ENCODE peak calls at places on chromosomes 6 and 20, in seven cellular contexts. B, L, H, C, X, T and W are unnamed samples. For H3K9me3 and H3K27me3, the result is how much of the 10 kb centered on the place peaks cover.

GRCh38 chr6:169189686-169190085 is 64.0 kb downstream of the THBS2 start:
- DNase-seq in H (no peak), L (no peak), T (no peak), B (no peak), C (no peak), X (no peak), W (no peak)

GRCh38 chr6:90468080-90468479 is 118.8 kb downstream of the MAP3K7 start:
- DNase-seq in X (no peak), B (no peak), L (peak), H (no peak), T (no peak), C (no peak), W (no peak)

GRCh38 chr20:46545077-46545826 is 5.2 kb downstream of the OCSTAMP start:
- DNase-seq in X (no peak), C (no peak), L (no peak), H (no peak), T (no peak), B (no peak), W (no peak)

GRCh38 chr6:5457036-5457435 is 195.7 kb downstream of the FARS2 start:
- DNase-seq in T (no peak), L (peak), H (no peak), X (no peak), B (peak), C (no peak), W (peak)

GRCh38 chr6:104537185-104537584 is 322.5 kb downstream of the HACE1 start:
- DNase-seq in T (no peak), L (peak), X (no peak), C (no peak), B (no peak), H (no peak), W (no peak)

GRCh38 chr6:29016559-29017427 is 11.7 kb upstream of the ZNF311 start:
- DNase-seq in L (peak), H (peak), B (peak), C (peak), X (peak), T (peak), W (peak)

GRCh38 chr6:38244873-38245272 is 394.9 kb downstream of the BTBD9 start:
- DNase-seq in C (no peak), T (no peak), X (no peak), H (no peak), L (no peak), B (no peak), W (no peak)

GRCh38 chr20:32589769-32590168 is 4.6 kb upstream of the NOL4L start:
- DNase-seq in X (no peak), C (no peak), B (no peak), T (no peak), H (no peak), L (no peak), W (no peak)

GRCh38 chr6:6905961-6906518 is 201.7 kb upstream of the RREB1 start:
- DNase-seq in L (no peak), T (no peak), C (no peak), X (no peak), B (no peak), H (no peak), W (no peak)

GRCh38 chr6:3211681-3212080 is 15.8 kb downstream of the TUBB2B start:
- DNase-seq in X (no peak), H (no peak), L (no peak), T (no peak), B (no peak), C (no peak), W (peak)

GRCh38 chr20:24481188-24481587 is 11.8 kb downstream of the SYNDIG1 start:
- DNase-seq in H (no peak), C (no peak), T (no peak), B (no peak), L (no peak), X (no peak), W (no peak)

GRCh38 chr6:81937296-81937937 is 184.9 kb upstream of the TENT5A start:
- DNase-seq in H (peak), X (no peak), L (peak), B (no peak), T (no peak), C (peak), W (no peak)

GRCh38 chr20:56799187-56799586 is 170.1 kb downstream of the TFAP2C start:
- DNase-seq in B (no peak), X (no peak), L (no peak), C (no peak), H (no peak), T (no peak), W (no peak)

GRCh38 chr6:30657454-30657853 is 10.5 kb downstream of the C6orf136 start:
- DNase-seq in L (no peak), B (no peak), C (no peak), H (no peak), X (no peak), T (no peak), W (no peak)

GRCh38 chr20:64226686-64227576 is 28.6 kb upstream of the PCMTD2 start:
- DNase-seq in B (no peak), X (no peak), L (no peak), T (no peak), C (no peak), H (no peak), W (no peak)

GRCh38 chr20:33444797-33445560 is 1.4 kb upstream of the SNTA1 start:
- DNase-seq in L (no peak), H (no peak), T (peak), X (peak), B (peak), C (peak), W (peak)

GRCh38 chr6:83885984-83886383 is 26.5 kb downstream of the CYB5R4 start:
- DNase-seq in C (no peak), L (no peak), B (no peak), T (no peak), H (no peak), X (no peak), W (no peak)

GRCh38 chr6:37518116-37518515 is 18.4 kb upstream of the CCDC167 start:
- DNase-seq in C (no peak), B (no peak), H (no peak), T (no peak), L (no peak), X (no peak), W (no peak)

GRCh38 chr6:78192057-78192456 is 539.2 kb downstream of the MEI4 start:
- DNase-seq in T (no peak), H (no peak), L (no peak), B (no peak), C (no peak), X (no peak), W (no peak)

GRCh38 chr20:11395581-11395980 is 522.1 kb upstream of the BTBD3 start:
- DNase-seq in T (no peak), X (no peak), L (peak), H (no peak), C (no peak), B (no peak), W (no peak)

GRCh38 chr20:2626853-2627541 is 25.4 kb upstream of the NOP56 start:
- DNase-seq in C (peak), B (no peak), T (peak), L (peak), X (no peak), H (peak), W (no peak)

GRCh38 chr6:30781697-30782424 is 37.5 kb upstream of the IER3 start:
- DNase-seq in H (peak), C (peak), X (peak), B (peak), T (peak), L (peak), W (peak)

GRCh38 chr6:22658934-22659333 is 89.6 kb downstream of the HDGFL1 start:
- DNase-seq in C (no peak), X (no peak), L (no peak), B (no peak), H (no peak), T (no peak), W (no peak)

GRCh38 chr6:79461205-79461604 is 76.0 kb downstream of the LCA5 start:
- DNase-seq in C (peak), H (no peak), B (no peak), L (no peak), T (no peak), X (no peak), W (peak)

GRCh38 chr20:37185681-37186080 is 6.3 kb upstream of the MROH8 start:
- DNase-seq in B (no peak), L (no peak), H (no peak), C (no peak), X (no peak), T (no peak), W (no peak)

GRCh38 chr6:31621991-31622390 is 1.5 kb downstream of the PRRC2A start:
- DNase-seq in T (peak), X (no peak), C (no peak), B (no peak), L (no peak), H (no peak), W (no peak)

GRCh38 chr6:156816505-156816904 is 39.3 kb downstream of the ARID1B start:
- DNase-seq in T (no peak), H (no peak), C (no peak), L (no peak), B (peak), X (no peak), W (peak)

GRCh38 chr6:156336096-156336495 is 441.1 kb upstream of the ARID1B start:
- DNase-seq in C (peak), T (no peak), H (no peak), B (no peak), L (no peak), X (no peak), W (no peak)

GRCh38 chr20:25511183-25511582 is 74.1 kb downstream of the NINL start:
- DNase-seq in B (no peak), L (no peak), C (no peak), X (no peak), T (no peak), H (no peak), W (no peak)

GRCh38 chr20:58795181-58795922 is 55.4 kb downstream of the GNAS-AS1 start:
- DNase-seq in H (no peak), X (no peak), T (no peak), B (no peak), L (no peak), C (no peak), W (no peak)

GRCh38 chr6:17703256-17703694 is 3.5 kb downstream of the NUP153 start:
- DNase-seq in T (no peak), H (no peak), B (no peak), L (peak), C (peak), X (no peak), W (no peak)

GRCh38 chr6:11432713-11433450 is 104.7 kb upstream of the TMEM170B start:
- DNase-seq in X (no peak), H (no peak), L (peak), T (no peak), C (no peak), B (no peak), W (no peak)

GRCh38 chr6:2514965-2515543 is 235.7 kb downstream of the MYLK4 start:
- DNase-seq in H (no peak), T (peak), X (no peak), C (peak), L (no peak), B (no peak), W (no peak)

GRCh38 chr6:42451146-42451594 is 556 bp downstream of the TRERF1 start:
- DNase-seq in C (no peak), H (no peak), X (no peak), B (no peak), T (no peak), L (no peak), W (no peak)

GRCh38 chr20:25280051-25280573 is 32.2 kb downstream of the PYGB start:
- DNase-seq in H (no peak), B (peak), X (peak), C (no peak), T (no peak), L (no peak), W (peak)

GRCh38 chr6:167496707-167497106 is 171.8 kb downstream of the TTLL2 start:
- DNase-seq in X (no peak), L (no peak), T (no peak), C (no peak), H (no peak), B (no peak), W (no peak)
- H3K9me3 ChIP-seq in X (under half), L (under half), T (under half), C (under half), H (under half), B (under half), W (under half)

GRCh38 chr6:100877851-100878250 is 3.3 kb downstream of the ASCC3 start:
- DNase-seq in X (no peak), B (no peak), T (no peak), H (no peak), L (no peak), C (no peak), W (no peak)
- H3K4me3 ChIP-seq in X (no peak), B (no peak), T (no peak), H (no peak), L (peak), C (no peak), W (no peak)

GRCh38 chr20:38423541-38423940 is 11.6 kb downstream of the SNHG17 start:
- DNase-seq in L (no peak), H (no peak), C (no peak), B (no peak), X (no peak), T (no peak), W (no peak)

GRCh38 chr20:38424404-38424803 is 10.7 kb downstream of the SNHG17 start:
- DNase-seq in B (no peak), H (no peak), X (no peak), L (no peak), T (no peak), C (no peak), W (no peak)

GRCh38 chr20:38421915-38422314 is 13.2 kb downstream of the SNHG17 start:
- DNase-seq in T (no peak), L (no peak), X (no peak), H (no peak), B (no peak), C (no peak), W (no peak)

GRCh38 chr20:38418509-38419204 is 16.5 kb downstream of the SNHG17 start:
- DNase-seq in T (no peak), B (peak), C (no peak), H (no peak), X (peak), L (peak), W (no peak)

DNA sequence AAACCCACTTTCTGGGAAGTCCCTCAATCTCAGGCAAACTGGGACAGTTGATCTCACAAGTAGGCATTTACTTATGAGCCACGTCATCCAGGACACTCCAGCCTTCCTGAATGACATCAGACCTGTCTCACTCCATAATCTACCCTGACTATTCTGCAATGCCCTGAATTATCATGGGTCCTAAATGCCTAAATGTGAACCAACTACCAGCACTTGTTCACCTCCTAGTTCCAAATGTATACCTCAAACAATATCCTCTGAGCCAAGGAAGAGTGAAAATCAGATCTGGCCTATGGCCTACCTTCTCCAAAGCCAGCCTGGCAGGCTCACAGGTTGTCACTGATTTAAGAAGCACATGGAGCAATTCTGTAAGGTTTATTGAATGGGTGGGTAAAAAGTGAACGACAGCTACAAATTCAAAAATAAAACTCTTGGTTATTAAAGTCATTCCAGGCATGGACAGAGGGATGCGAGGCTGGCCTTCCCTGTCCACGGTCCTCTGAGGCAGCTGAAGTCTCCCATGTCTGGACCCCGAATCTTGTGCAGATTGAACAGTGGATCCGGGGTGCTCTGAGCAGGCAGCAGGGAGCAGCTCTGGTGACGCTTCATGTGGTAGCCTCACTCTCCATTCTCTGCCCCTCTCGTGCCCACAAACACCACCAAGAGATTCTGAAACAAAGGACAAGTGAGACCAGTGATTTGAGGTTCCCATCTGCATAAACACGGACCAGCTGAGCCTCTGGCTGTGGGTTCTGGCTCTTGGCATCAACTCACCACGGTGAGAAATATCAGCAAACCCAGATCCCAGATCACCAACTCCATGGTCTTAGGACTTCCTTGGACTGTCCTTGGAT is 14.7 kb downstream of the SNHG17 start:
- DNase-seq in L (no peak), X (no peak), B (no peak), H (no peak), T (no peak), C (no peak), W (no peak)
- H3K27me3 ChIP-seq in L (under half), X (under half), B (under half), H (under half), T (under half), C (under half), W (under half)

DNA sequence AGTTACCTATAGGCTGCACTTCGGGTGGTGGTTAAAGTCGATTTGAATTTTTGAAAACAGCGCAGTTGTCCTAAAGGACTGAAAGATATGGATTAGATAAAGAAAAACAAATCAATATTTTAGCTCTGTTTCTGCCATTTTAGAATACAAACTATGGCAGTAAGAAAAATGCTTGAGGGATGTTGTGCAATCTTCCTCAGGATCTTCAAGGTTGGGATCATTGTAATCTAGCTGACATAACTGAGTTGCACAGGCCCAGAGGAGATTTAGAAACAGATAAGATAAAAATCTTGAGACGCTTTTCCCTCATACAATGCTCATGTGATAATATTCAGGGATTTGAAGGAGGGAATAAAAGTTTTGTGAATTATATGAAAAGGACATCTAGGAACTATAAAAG is 926 bp downstream of the PEX3 start:
- DNase-seq in L (no peak), C (no peak), H (no peak), T (no peak), B (no peak), X (no peak), W (no peak)
- H3K9me3 ChIP-seq in L (under half), C (under half), H (under half), T (under half), B (under half), X (under half), W (under half)